ENCODE peak calls at places on chromosome 2, in six cellular contexts. B is LoVo; H is naive B cell; E is T-cell; N is T-helper 17 cell; T is stimulated activated CD8-positive, alpha-beta memory T cell treated with anti-CD3 and anti-CD28 coated beads, Interleukin-2, amount 100 ng/mL, for 1 hour. Q is an unnamed sample.

GRCh38 chr2:43104763-43105162 is 121.6 kb downstream of the ZFP36L2 start:
- DNase-seq in B (no peak), H (no peak), E (no peak), N (no peak), T (no peak), Q (no peak)

GRCh38 chr2:150144546-150145305 is 342.7 kb downstream of the RND3 start:
- DNase-seq in B (no peak), H (no peak), E (no peak), N (no peak), T (no peak), Q (no peak)

GRCh38 chr2:181189932-181190331 is 209.5 kb downstream of the UBE2E3 start:
- DNase-seq in B (no peak), H (no peak), E (no peak), N (no peak), T (no peak), Q (no peak)

GRCh38 chr2:9958057-9958456 is 6.6 kb downstream of the GRHL1 start:
- DNase-seq in B (no peak), H (no peak), E (no peak), N (no peak), T (no peak), Q (no peak)

GRCh38 chr2:105406221-105406620 is 7.4 kb upstream of the FHL2 start:
- DNase-seq in B (no peak), H (no peak), E (no peak), N (no peak), T (no peak), Q (peak)

GRCh38 chr2:26710743-26711456 is 18.4 kb downstream of the KCNK3 start:
- DNase-seq in B (no peak), H (no peak), E (no peak), N (no peak), T (no peak), Q (no peak)

GRCh38 chr2:239143858-239144712 is 256.7 kb downstream of the HDAC4 start:
- DNase-seq in B (no peak), H (peak), E (no peak), N (no peak), T (no peak), Q (no peak)

GRCh38 chr2:222313816-222314215 is 15.0 kb upstream of the PAX3 start:
- DNase-seq in B (no peak), H (no peak), E (no peak), N (no peak), T (no peak), Q (no peak)

GRCh38 chr2:97870396-97870843 is 125.3 kb downstream of the TMEM131 start:
- DNase-seq in B (peak), H (peak), E (no peak), N (no peak), T (no peak), Q (peak)

GRCh38 chr2:46858697-46859080 is 56.9 kb downstream of the MCFD2 start:
- DNase-seq in B (no peak), H (no peak), E (no peak), N (no peak), T (no peak), Q (peak)

GRCh38 chr2:124325667-124326425 is 300.8 kb downstream of the CNTNAP5 start:
- DNase-seq in B (no peak), H (no peak), E (no peak), N (no peak), T (no peak), Q (no peak)

Q was measured in HS-27A.